ENCODE peak calls at places on chromosomes 4 and X, in seven cellular contexts. G, F, X, W, C, A and L are unnamed samples.

GRCh38 chrX:44874481-44875184 is 1.6 kb downstream of the KDM6A start:
- DNase-seq in G (peak; percentile 55), F (peak; percentile 50), X (peak; percentile 42), W (peak; percentile 37), C (peak; percentile 29), A (no peak), L (peak; percentile 31)

GRCh38 chr4:93646225-93646930 is 182.2 kb upstream of the ATOH1 start:
- DNase-seq in G (no peak), F (peak; percentile 9), X (no peak), W (peak; percentile 22), C (no peak), A (no peak), L (no peak)

GRCh38 chr4:186599483-186599882 is 44.1 kb upstream of the MTNR1A start:
- DNase-seq in G (no peak), F (no peak), X (no peak), W (no peak), C (no peak), A (no peak), L (no peak)

GRCh38 chrX:105695451-105695850 is 126.9 kb upstream of the NRK start:
- DNase-seq in G (peak; percentile 13), F (no peak), X (peak; percentile 7), W (peak; percentile 57), C (peak; percentile 23), A (no peak), L (no peak)

GRCh38 chr4:159484861-159485260 is 382.0 kb downstream of the RAPGEF2 start:
- DNase-seq in G (no peak), F (no peak), X (peak; percentile 14), W (no peak), C (no peak), A (no peak), L (no peak)

GRCh38 chrX:102697506-102697905 is 14.7 kb upstream of the GPRASP2 start:
- DNase-seq in G (peak; percentile 33), F (no peak), X (peak; percentile 59), W (peak; percentile 62), C (peak; percentile 57), A (no peak), L (peak; percentile 61)

GRCh38 chr4:113593400-113594230 is 167.9 kb downstream of the CAMK2D start:
- DNase-seq in G (no peak), F (no peak), X (no peak), W (no peak), C (no peak), A (no peak), L (no peak)

GRCh38 chr4:10346023-10346422 is 111.2 kb downstream of the ZNF518B start:
- DNase-seq in G (no peak), F (no peak), X (peak; percentile 42), W (no peak), C (peak; percentile 20), A (no peak), L (peak; percentile 68)

GRCh38 chr4:145779319-145779801 is 99.4 kb downstream of the C4orf51 start:
- DNase-seq in G (no peak), F (no peak), X (no peak), W (no peak), C (no peak), A (no peak), L (peak; percentile 50)

GRCh38 chrX:28205126-28205525 is 223.9 kb upstream of the DCAF8L1 start:
- DNase-seq in G (no peak), F (no peak), X (no peak), W (peak; percentile 56), C (peak; percentile 23), A (no peak), L (no peak)

GRCh38 chrX:51182545-51182944 is 150.1 kb upstream of the NUDT10 start:
- DNase-seq in G (no peak), F (peak; percentile 1), X (no peak), W (no peak), C (no peak), A (no peak), L (no peak)

GRCh38 chr4:33966808-33967207 is 2277.5 kb downstream of the ARAP2 start:
- DNase-seq in G (no peak), F (no peak), X (no peak), W (no peak), C (no peak), A (no peak), L (no peak)

GRCh38 chrX:153717445-153717844 is 6.7 kb downstream of the BCAP31 start:
- DNase-seq in G (no peak), F (no peak), X (no peak), W (no peak), C (no peak), A (no peak), L (no peak)

GRCh38 chr4:88803600-88804096 is 106.0 kb upstream of the NAP1L5 start:
- DNase-seq in G (peak; percentile 98), F (peak; percentile 28), X (peak; percentile 92), W (peak; percentile 97), C (peak; percentile 91), A (no peak), L (peak; percentile 93)

GRCh38 chrX:16666541-16666940 is 16.6 kb downstream of the S100G start:
- DNase-seq in G (peak; percentile 20), F (no peak), X (peak; percentile 44), W (no peak), C (no peak), A (no peak), L (peak; percentile 75)

GRCh38 chr4:183773790-183774189 is 114.7 kb downstream of the TRAPPC11 start:
- DNase-seq in G (no peak), F (no peak), X (no peak), W (no peak), C (no peak), A (no peak), L (no peak)

GRCh38 chr4:153661215-153661822 is 22.8 kb upstream of the TLR2 start:
- DNase-seq in G (peak; percentile 38), F (no peak), X (peak; percentile 65), W (peak; percentile 37), C (peak; percentile 74), A (no peak), L (peak; percentile 40)

GRCh38 chrX:78673256-78673655 is 14.1 kb upstream of the RTL3 start:
- DNase-seq in G (no peak), F (no peak), X (no peak), W (no peak), C (no peak), A (peak; percentile 20), L (no peak)

GRCh38 chr4:183628189-183628588 is 30.8 kb downstream of the RWDD4 start:
- DNase-seq in G (no peak), F (no peak), X (no peak), W (no peak), C (no peak), A (no peak), L (no peak)

GRCh38 chr4:43765514-43765913 is 683.1 kb downstream of the KCTD8 start:
- DNase-seq in G (no peak), F (no peak), X (no peak), W (no peak), C (no peak), A (no peak), L (no peak)

GRCh38 chrX:120365320-120365719 is 3.4 kb downstream of the ATP1B4 start:
- DNase-seq in G (peak; percentile 19), F (peak; percentile 10), X (peak; percentile 5), W (peak; percentile 1), C (peak; percentile 11), A (peak; percentile 15), L (peak; percentile 3)

GRCh38 chr4:153556441-153556815 is 90.3 kb downstream of the TMEM131L start:
- DNase-seq in G (no peak), F (no peak), X (no peak), W (no peak), C (no peak), A (no peak), L (no peak)

GRCh38 chr4:55794053-55794452 is 25.5 kb upstream of the EXOC1L start:
- DNase-seq in G (no peak), F (no peak), X (no peak), W (no peak), C (no peak), A (no peak), L (no peak)

GRCh38 chrX:31603411-31604120 is 531.7 kb upstream of the FTHL17 start:
- DNase-seq in G (peak; percentile 20), F (no peak), X (no peak), W (peak; percentile 22), C (peak; percentile 11), A (no peak), L (peak; percentile 22)

GRCh38 chr4:63729519-63729918 is 679.7 kb downstream of the TECRL start:
- DNase-seq in G (no peak), F (no peak), X (no peak), W (no peak), C (no peak), A (no peak), L (no peak)
- TF ChIP-seq CTCF in G (no peak), F (no peak), X (no peak), W (no peak), C (no peak), A (no peak), L (no peak)

DNA sequence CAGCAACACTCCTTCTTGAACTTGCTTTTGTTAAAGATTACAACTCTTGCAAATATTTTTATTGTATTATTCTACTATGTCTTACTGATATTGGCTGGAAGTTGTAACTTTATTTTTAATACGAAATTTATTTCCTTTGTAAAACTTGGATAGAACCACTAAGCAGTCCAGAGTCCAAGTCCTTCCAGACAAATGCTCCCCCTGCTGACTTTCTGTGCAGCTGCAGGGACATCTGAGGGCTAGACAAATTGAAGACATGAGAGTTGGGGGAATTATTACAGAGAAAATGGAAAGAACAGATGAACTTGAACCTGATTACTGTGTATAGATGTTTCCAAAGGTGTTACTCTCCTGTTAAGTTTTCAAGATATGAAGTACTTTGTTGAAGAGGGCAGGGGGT is 238.8 kb downstream of the GRIA3 start:
- DNase-seq in G (peak; percentile 37), F (peak; percentile 31), X (peak; percentile 65), W (peak; percentile 44), C (peak; percentile 39), A (no peak), L (peak; percentile 43)
- TF ChIP-seq CTCF in G (peak; percentile 65), F (peak; percentile 49), X (peak; percentile 86), W (peak; percentile 74), C (peak; percentile 65), A (peak; percentile 12), L (peak; percentile 76)

GRCh38 chrX:151801980-151802379 is 67.4 kb downstream of the CNGA2 start:
- DNase-seq in G (no peak), F (peak; percentile 30), X (peak; percentile 25), W (no peak), C (peak; percentile 17), A (no peak), L (no peak)
- TF ChIP-seq CTCF in G (peak; percentile 10), F (peak; percentile 17), X (peak; percentile 41), W (peak; percentile 21), C (peak; percentile 20), A (no peak), L (peak; percentile 23)

DNA sequence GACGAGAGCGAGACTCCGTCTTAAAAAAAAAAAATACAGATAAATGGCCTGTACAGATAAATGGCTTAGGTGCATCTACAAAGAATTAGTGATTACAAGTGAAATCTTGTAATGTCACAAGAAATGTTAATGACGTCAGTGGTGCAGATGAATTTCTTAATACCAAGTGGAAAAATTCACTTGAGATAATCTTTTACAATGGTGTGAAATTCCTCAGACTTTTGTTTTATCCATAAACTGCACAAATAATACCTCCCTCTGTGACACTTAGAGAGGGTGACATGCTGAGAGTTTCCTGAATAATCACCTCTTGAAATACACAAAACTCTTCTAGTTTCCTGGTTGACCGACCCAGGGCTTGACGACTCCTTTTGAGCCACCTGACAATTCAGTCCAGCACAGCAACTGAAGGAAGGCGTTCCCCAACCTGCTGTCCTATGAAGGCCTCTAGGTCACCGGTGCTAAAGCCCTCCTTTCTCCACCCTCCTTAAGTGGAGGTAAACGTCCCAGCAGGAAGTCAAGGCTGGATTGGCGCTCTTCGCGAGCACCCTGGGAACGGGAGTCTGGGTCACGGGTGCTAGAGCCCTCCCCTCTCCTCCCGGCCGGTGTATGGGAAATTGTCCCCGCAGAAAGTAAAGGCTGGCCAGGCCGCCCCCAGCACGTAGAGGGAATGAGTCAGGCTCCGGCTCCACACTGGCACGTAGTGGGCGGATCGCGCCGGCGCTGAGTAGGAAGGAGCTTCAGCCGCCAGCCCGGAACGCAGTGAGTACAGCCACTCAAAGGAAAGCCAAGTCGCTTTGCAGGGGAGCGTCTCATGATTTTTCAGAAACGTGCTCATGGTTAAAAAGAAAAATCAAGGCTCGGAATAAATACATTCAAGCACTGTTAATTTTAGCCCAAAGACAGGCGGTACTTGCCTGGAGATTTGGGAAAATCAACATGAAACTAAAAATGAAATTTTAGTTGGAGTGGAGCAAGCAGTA is at the start of gene TMEM144:
- DNase-seq in G (peak; percentile 82), F (peak; percentile 89), X (peak; percentile 82), W (peak; percentile 79), C (peak; percentile 91), A (peak; percentile 89), L (peak; percentile 78)
- TF ChIP-seq CTCF in G (peak; percentile 25), F (no peak), X (no peak), W (no peak), C (no peak), A (no peak), L (peak; percentile 21)